ENCODE peak calls at places on chromosome X, in four cellular contexts. W, A, X and R are unnamed samples.

GRCh38 chrX:111483876-111484275 is 27.6 kb upstream of the SERTM2 start:
- DNase-seq in X (no peak), W (no peak), A (no peak), R (no peak)

GRCh38 chrX:30275498-30275897 is 28.6 kb downstream of the MAGEB1 start:
- DNase-seq in A (no peak), W (no peak), X (no peak), R (no peak)

GRCh38 chrX:74925210-74926088 is at the start of gene NEXMIF:
- DNase-seq in X (peak; percentile 76), W (no peak), A (no peak), R (no peak)

GRCh38 chrX:36927712-36928111 is 80.5 kb upstream of the FAM47C start:
- DNase-seq in W (no peak), X (no peak), A (no peak), R (no peak)

GRCh38 chrX:102516314-102516936 is at the start of gene TMSB15A:
- DNase-seq in X (peak; percentile 5), W (peak; percentile 28), A (no peak), R (peak; percentile 31)

GRCh38 chrX:151085207-151085606 is 91.2 kb upstream of the GPR50 start:
- DNase-seq in A (no peak), X (no peak), W (no peak), R (no peak)

GRCh38 chrX:103607385-103608304 is at the start of gene TCEAL3:
- DNase-seq in X (no peak), A (no peak), W (peak; percentile 32), R (no peak)

GRCh38 chrX:38516196-38516595 is 45.1 kb upstream of the TSPAN7 start:
- DNase-seq in X (no peak), A (no peak), W (no peak), R (no peak)

GRCh38 chrX:71533850-71534515 is 1.1 kb downstream of the OGT start:
- DNase-seq in W (peak; percentile 20), X (peak; percentile 61), A (no peak), R (peak; percentile 29)

GRCh38 chrX:34559325-34559724 is 97.8 kb downstream of the TMEM47 start:
- DNase-seq in A (no peak), W (no peak), X (peak; percentile 2), R (no peak)

GRCh38 chrX:43804021-43804420 is 78.2 kb downstream of the MAOB start:
- DNase-seq in X (no peak), W (no peak), A (no peak), R (no peak)

GRCh38 chrX:118218940-118219339 is 102.3 kb upstream of the KLHL13 start:
- DNase-seq in A (no peak), W (no peak), X (no peak), R (no peak)

GRCh38 chrX:141897690-141898089 is 6.0 kb upstream of the MAGEC1 start:
- DNase-seq in X (no peak), A (no peak), W (no peak), R (no peak)

GRCh38 chrX:9285342-9285771 is 179.5 kb upstream of the TBL1X start:
- DNase-seq in A (no peak), W (no peak), X (no peak), R (no peak)

GRCh38 chrX:103520391-103520790 is 1.1 kb upstream of the RAB40A start:
- DNase-seq in A (no peak), X (no peak), W (no peak), R (no peak)

GRCh38 chrX:67787196-67787595 is 243.4 kb downstream of the AR start:
- DNase-seq in X (no peak), A (no peak), W (no peak), R (no peak)

GRCh38 chrX:130299279-130300009 is 30.7 kb upstream of the ZNF280C start:
- DNase-seq in X (no peak), W (no peak), A (no peak), R (no peak)

GRCh38 chrX:57453901-57454300 is 137.9 kb upstream of the ZXDB start:
- DNase-seq in W (no peak), A (no peak), X (peak; percentile 37), R (no peak)

GRCh38 chrX:149871940-149872339 is 9.0 kb upstream of the MAGEA8 start:
- DNase-seq in W (peak; percentile 22), X (peak; percentile 44), A (no peak), R (peak; percentile 12)

GRCh38 chrX:81890476-81890875 is 688.6 kb downstream of the SH3BGRL start:
- DNase-seq in W (no peak), A (no peak), X (no peak), R (no peak)

GRCh38 chrX:13990126-13990525 is 39.6 kb downstream of the GEMIN8 start:
- DNase-seq in X (no peak), A (no peak), W (no peak), R (no peak)

GRCh38 chrX:106728337-106728736 is 1.8 kb downstream of the RNF128 start:
- DNase-seq in W (no peak), X (no peak), A (no peak), R (no peak)

GRCh38 chrX:153981231-153981630 is 8.7 kb downstream of the TMEM187 start:
- DNase-seq in W (no peak), A (no peak), X (no peak), R (no peak)

GRCh38 chrX:26778320-26778888 is 562.4 kb downstream of the MAGEB5 start:
- DNase-seq in A (no peak), W (no peak), X (peak; percentile 2), R (no peak)

GRCh38 chrX:117510453-117510852 is 606.2 kb downstream of the KLHL13 start:
- DNase-seq in X (no peak), A (no peak), W (no peak), R (no peak)

GRCh38 chrX:153598541-153599191 is at the start of gene CCNQ:
- DNase-seq in A (no peak), X (peak; percentile 49), W (no peak), R (no peak)

GRCh38 chrX:129705988-129706387 is 32.8 kb upstream of the XPNPEP2 start:
- DNase-seq in W (no peak), X (no peak), A (no peak), R (no peak)